ENCODE peak calls at places on chromosomes 4 and X, in six cellular contexts. R, I, X, O, Q and S are unnamed samples.

GRCh38 chr4:143406523-143406922 is 69.8 kb downstream of the GAB1 start:
- DNase-seq in R (peak), I (no peak), X (peak), O (peak), Q (peak), S (no peak)

GRCh38 chr4:2915789-2916188 is 47.4 kb downstream of the NOP14 start:
- DNase-seq in R (no peak), I (no peak), X (no peak), O (no peak), Q (no peak), S (peak)

GRCh38 chr4:10243856-10244255 is 127.3 kb upstream of the WDR1 start:
- DNase-seq in R (no peak), I (no peak), X (peak), O (peak), Q (no peak), S (no peak)

GRCh38 chrX:38804481-38805293 is 3.4 kb downstream of the MID1IP1 start:
- DNase-seq in R (peak), I (no peak), X (peak), O (peak), Q (peak), S (no peak)

GRCh38 chr4:25870081-25870480 is 7.3 kb upstream of the SEL1L3 start:
- DNase-seq in R (no peak), I (no peak), X (no peak), O (no peak), Q (no peak), S (no peak)

GRCh38 chrX:49155900-49156837 is 6.4 kb upstream of the MAGIX start:
- DNase-seq in R (peak), I (no peak), X (peak), O (peak), Q (peak), S (peak)

GRCh38 chr4:121484633-121485032 is 103.8 kb upstream of the QRFPR start:
- DNase-seq in R (peak), I (no peak), X (peak), O (peak), Q (peak), S (no peak)

GRCh38 chr4:168981460-168981859 is 28.6 kb downstream of the CBR4 start:
- DNase-seq in R (no peak), I (no peak), X (no peak), O (no peak), Q (peak), S (no peak)

GRCh38 chr4:76055005-76055404 is 19.1 kb upstream of the CXCL11 start:
- DNase-seq in R (no peak), I (no peak), X (no peak), O (no peak), Q (no peak), S (no peak)

GRCh38 chr4:16116019-16116418 is 32.2 kb upstream of the PROM1 start:
- DNase-seq in R (no peak), I (no peak), X (no peak), O (no peak), Q (no peak), S (no peak)

GRCh38 chr4:112287258-112287873 is 1.7 kb upstream of the TIFA start:
- DNase-seq in R (no peak), I (no peak), X (no peak), O (no peak), Q (no peak), S (no peak)

GRCh38 chrX:154967603-154968002 is 54.9 kb downstream of the F8 start:
- DNase-seq in R (no peak), I (no peak), X (no peak), O (no peak), Q (peak), S (no peak)

GRCh38 chrX:44105228-44105913 is 132.2 kb upstream of the NDP start:
- DNase-seq in R (peak), I (no peak), X (no peak), O (no peak), Q (no peak), S (no peak)

GRCh38 chrX:9318213-9318612 is 146.6 kb upstream of the TBL1X start:
- DNase-seq in R (no peak), I (no peak), X (no peak), O (no peak), Q (no peak), S (no peak)

GRCh38 chr4:38667005-38667771 is 3.2 kb downstream of the KLF3 start:
- DNase-seq in R (peak), I (peak), X (peak), O (peak), Q (peak), S (no peak)

GRCh38 chrX:72100051-72100755 is 31.5 kb downstream of the RTL5 start:
- DNase-seq in R (no peak), I (no peak), X (no peak), O (no peak), Q (no peak), S (peak)

GRCh38 chr4:3291969-3292570 is 751 bp upstream of the RGS12 start:
- DNase-seq in R (peak), I (no peak), X (peak), O (peak), Q (peak), S (peak)

GRCh38 chr4:167854881-167855280 is 237.5 kb upstream of the ANXA10 start:
- DNase-seq in R (no peak), I (no peak), X (no peak), O (no peak), Q (no peak), S (no peak)

GRCh38 chr4:110998308-110998707 is 375.4 kb upstream of the PITX2 start:
- DNase-seq in R (no peak), I (no peak), X (no peak), O (no peak), Q (no peak), S (no peak)

GRCh38 chr4:119729815-119730643 is 101.4 kb upstream of the PDE5A start:
- DNase-seq in R (peak), I (peak), X (peak), O (peak), Q (peak), S (no peak)

GRCh38 chr4:66704243-66704642 is 841.1 kb downstream of the CENPC start:
- DNase-seq in R (no peak), I (no peak), X (no peak), O (no peak), Q (no peak), S (no peak)

GRCh38 chrX:103918050-103918449 is 44.4 kb upstream of the TMSB15B start:
- DNase-seq in R (peak), I (no peak), X (peak), O (peak), Q (peak), S (no peak)

GRCh38 chrX:118603981-118604380 is 108.4 kb downstream of the DOCK11 start:
- DNase-seq in R (peak), I (peak), X (peak), O (peak), Q (peak), S (no peak)

GRCh38 chrX:134764202-134764785 is 106.0 kb upstream of the PLAC1 start:
- DNase-seq in R (no peak), I (no peak), X (peak), O (peak), Q (peak), S (no peak)

GRCh38 chr4:5884804-5885203 is 8.1 kb downstream of the CRMP1 start:
- DNase-seq in R (no peak), I (no peak), X (no peak), O (no peak), Q (no peak), S (no peak)

GRCh38 chr4:165207431-165208321 is at the start of gene KLHL2:
- DNase-seq in R (peak), I (no peak), X (peak), O (peak), Q (peak), S (peak)

GRCh38 chrX:3286196-3286920 is 60.1 kb downstream of the MXRA5 start:
- DNase-seq in R (no peak), I (no peak), X (peak), O (no peak), Q (peak), S (no peak)

GRCh38 chr4:83923341-83923740 is 387.4 kb downstream of the GPAT3 start:
- DNase-seq in R (no peak), I (no peak), X (no peak), O (no peak), Q (no peak), S (no peak)

GRCh38 chrX:34656467-34656841 is 631 bp downstream of the TMEM47 start:
- DNase-seq in R (no peak), I (no peak), X (no peak), O (no peak), Q (no peak), S (no peak)

GRCh38 chrX:1355131-1355799 is 18.7 kb downstream of the IL3RA start:
- DNase-seq in R (no peak), I (no peak), X (no peak), O (no peak), Q (no peak), S (no peak)

GRCh38 chrX:40388441-40388840 is 192.3 kb upstream of the ATP6AP2 start:
- DNase-seq in R (no peak), I (no peak), X (no peak), O (no peak), Q (no peak), S (peak)

GRCh38 chrX:55907968-55908607 is 190.5 kb downstream of the RRAGB start:
- DNase-seq in R (peak), I (no peak), X (peak), O (peak), Q (peak), S (no peak)

GRCh38 chr4:5224340-5224739 is 173.1 kb downstream of the STK32B start:
- DNase-seq in R (no peak), I (no peak), X (peak), O (no peak), Q (no peak), S (no peak)

GRCh38 chrX:40202456-40202855 is 104.7 kb upstream of the BCOR start:
- DNase-seq in R (no peak), I (no peak), X (no peak), O (no peak), Q (no peak), S (no peak)